ENCODE peak calls at places on chromosomes 16 and 17, in six cellular contexts. One of them, this sample, is unnamed.

GRCh38 chr17:48720263-48721008 is 1.9 kb downstream of the PRAC1 start:
- DNase-seq in psoas muscle: no peak
- DNase-seq in progenitor cell of endocrine pancreas: no peak
- DNase-seq in C1 segment of cervical spinal cord: no peak
- DNase-seq in activated CD4-positive, CD25-positive, alpha-beta regulatory T cell: no peak
- DNase-seq in MG63: no peak
- DNase-seq in this sample: no peak

GRCh38 chr16:49350265-49351103 is 23.1 kb upstream of the C16orf78 start:
- DNase-seq in psoas muscle: peak
- DNase-seq in progenitor cell of endocrine pancreas: peak
- DNase-seq in C1 segment of cervical spinal cord: no peak
- DNase-seq in activated CD4-positive, CD25-positive, alpha-beta regulatory T cell: peak
- DNase-seq in MG63: peak
- DNase-seq in this sample: no peak

GRCh38 chr17:35087731-35088646 is 24.5 kb upstream of the RFFL start:
- DNase-seq in psoas muscle: peak
- DNase-seq in progenitor cell of endocrine pancreas: peak
- DNase-seq in C1 segment of cervical spinal cord: peak
- DNase-seq in activated CD4-positive, CD25-positive, alpha-beta regulatory T cell: no peak
- DNase-seq in MG63: peak
- DNase-seq in this sample: no peak

GRCh38 chr17:74532115-74532514 is 840 bp upstream of the CD300LB start:
- DNase-seq in psoas muscle: no peak
- DNase-seq in progenitor cell of endocrine pancreas: no peak
- DNase-seq in C1 segment of cervical spinal cord: peak
- DNase-seq in activated CD4-positive, CD25-positive, alpha-beta regulatory T cell: no peak
- DNase-seq in MG63: no peak
- DNase-seq in this sample: no peak

GRCh38 chr16:23466162-23466885 is 13.3 kb upstream of the COG7 start:
- DNase-seq in psoas muscle: peak
- DNase-seq in progenitor cell of endocrine pancreas: no peak
- DNase-seq in C1 segment of cervical spinal cord: no peak
- DNase-seq in activated CD4-positive, CD25-positive, alpha-beta regulatory T cell: no peak
- DNase-seq in MG63: peak
- DNase-seq in this sample: peak

GRCh38 chr17:81057079-81057730 is 22.3 kb downstream of the BAIAP2 start:
- DNase-seq in psoas muscle: peak
- DNase-seq in progenitor cell of endocrine pancreas: no peak
- DNase-seq in C1 segment of cervical spinal cord: no peak
- DNase-seq in activated CD4-positive, CD25-positive, alpha-beta regulatory T cell: no peak
- DNase-seq in MG63: no peak
- DNase-seq in this sample: no peak

GRCh38 chr17:9928601-9929341 is 23.7 kb upstream of the RCVRN start:
- DNase-seq in psoas muscle: no peak
- DNase-seq in progenitor cell of endocrine pancreas: peak
- DNase-seq in C1 segment of cervical spinal cord: no peak
- DNase-seq in activated CD4-positive, CD25-positive, alpha-beta regulatory T cell: no peak
- DNase-seq in MG63: peak
- DNase-seq in this sample: peak

GRCh38 chr17:75773121-75773807 is 8.3 kb upstream of the GALK1 start:
- DNase-seq in psoas muscle: peak
- DNase-seq in progenitor cell of endocrine pancreas: no peak
- DNase-seq in C1 segment of cervical spinal cord: no peak
- DNase-seq in activated CD4-positive, CD25-positive, alpha-beta regulatory T cell: no peak
- DNase-seq in MG63: no peak
- DNase-seq in this sample: no peak

GRCh38 chr17:60743812-60744211 is 66.2 kb downstream of the BCAS3 start:
- DNase-seq in psoas muscle: no peak
- DNase-seq in progenitor cell of endocrine pancreas: no peak
- DNase-seq in C1 segment of cervical spinal cord: peak
- DNase-seq in activated CD4-positive, CD25-positive, alpha-beta regulatory T cell: no peak
- DNase-seq in MG63: peak
- DNase-seq in this sample: peak

GRCh38 chr17:27630607-27631408 is at the start of gene LGALS9:
- DNase-seq in psoas muscle: no peak
- DNase-seq in progenitor cell of endocrine pancreas: no peak
- DNase-seq in C1 segment of cervical spinal cord: no peak
- DNase-seq in activated CD4-positive, CD25-positive, alpha-beta regulatory T cell: no peak
- DNase-seq in MG63: peak
- DNase-seq in this sample: no peak

GRCh38 chr17:15092762-15093161 is 172.4 kb downstream of the PMP22 start:
- DNase-seq in psoas muscle: no peak
- DNase-seq in progenitor cell of endocrine pancreas: no peak
- DNase-seq in C1 segment of cervical spinal cord: no peak
- DNase-seq in activated CD4-positive, CD25-positive, alpha-beta regulatory T cell: no peak
- DNase-seq in MG63: no peak
- DNase-seq in this sample: no peak

GRCh38 chr16:47136101-47136820 is 7.5 kb downstream of the NETO2 start:
- DNase-seq in psoas muscle: no peak
- DNase-seq in progenitor cell of endocrine pancreas: no peak
- DNase-seq in C1 segment of cervical spinal cord: no peak
- DNase-seq in activated CD4-positive, CD25-positive, alpha-beta regulatory T cell: no peak
- DNase-seq in MG63: peak
- DNase-seq in this sample: no peak

GRCh38 chr16:19776147-19776546 is 58.1 kb downstream of the IQCK start:
- DNase-seq in psoas muscle: no peak
- DNase-seq in progenitor cell of endocrine pancreas: no peak
- DNase-seq in C1 segment of cervical spinal cord: no peak
- DNase-seq in activated CD4-positive, CD25-positive, alpha-beta regulatory T cell: no peak
- DNase-seq in MG63: no peak
- DNase-seq in this sample: no peak

GRCh38 chr17:79833744-79834574 is 5.3 kb downstream of the CBX4 start:
- DNase-seq in psoas muscle: no peak
- DNase-seq in progenitor cell of endocrine pancreas: no peak
- DNase-seq in C1 segment of cervical spinal cord: no peak
- DNase-seq in activated CD4-positive, CD25-positive, alpha-beta regulatory T cell: no peak
- DNase-seq in MG63: no peak
- DNase-seq in this sample: no peak

GRCh38 chr17:75814021-75814395 is 29.4 kb downstream of the UNK start:
- DNase-seq in psoas muscle: peak
- DNase-seq in progenitor cell of endocrine pancreas: no peak
- DNase-seq in C1 segment of cervical spinal cord: no peak
- DNase-seq in activated CD4-positive, CD25-positive, alpha-beta regulatory T cell: no peak
- DNase-seq in MG63: no peak
- DNase-seq in this sample: no peak

GRCh38 chr17:80795737-80796136 is 195.9 kb upstream of the CHMP6 start:
- DNase-seq in psoas muscle: peak
- DNase-seq in progenitor cell of endocrine pancreas: no peak
- DNase-seq in C1 segment of cervical spinal cord: peak
- DNase-seq in activated CD4-positive, CD25-positive, alpha-beta regulatory T cell: no peak
- DNase-seq in MG63: no peak
- DNase-seq in this sample: no peak

GRCh38 chr17:34435182-34435928 is 72.3 kb upstream of the CCL1 start:
- DNase-seq in psoas muscle: no peak
- DNase-seq in progenitor cell of endocrine pancreas: no peak
- DNase-seq in C1 segment of cervical spinal cord: no peak
- DNase-seq in activated CD4-positive, CD25-positive, alpha-beta regulatory T cell: no peak
- DNase-seq in MG63: no peak
- DNase-seq in this sample: no peak

GRCh38 chr17:38870259-38871165 is 654 bp downstream of the LASP1 start:
- DNase-seq in psoas muscle: peak
- DNase-seq in progenitor cell of endocrine pancreas: peak
- DNase-seq in C1 segment of cervical spinal cord: peak
- DNase-seq in activated CD4-positive, CD25-positive, alpha-beta regulatory T cell: peak
- DNase-seq in MG63: peak
- DNase-seq in this sample: no peak

GRCh38 chr17:81967533-81968395 is 6.8 kb upstream of the NOTUM start:
- DNase-seq in psoas muscle: peak
- DNase-seq in progenitor cell of endocrine pancreas: peak
- DNase-seq in C1 segment of cervical spinal cord: peak
- DNase-seq in activated CD4-positive, CD25-positive, alpha-beta regulatory T cell: peak
- DNase-seq in MG63: no peak
- DNase-seq in this sample: no peak

GRCh38 chr16:2470603-2471015 is 488 bp upstream of the NTN3 start:
- DNase-seq in psoas muscle: no peak
- DNase-seq in progenitor cell of endocrine pancreas: no peak
- DNase-seq in C1 segment of cervical spinal cord: no peak
- DNase-seq in activated CD4-positive, CD25-positive, alpha-beta regulatory T cell: no peak
- DNase-seq in MG63: no peak
- DNase-seq in this sample: no peak

GRCh38 chr16:55294947-55295346 is 29.1 kb upstream of the IRX6 start:
- DNase-seq in psoas muscle: peak
- DNase-seq in progenitor cell of endocrine pancreas: no peak
- DNase-seq in C1 segment of cervical spinal cord: no peak
- DNase-seq in activated CD4-positive, CD25-positive, alpha-beta regulatory T cell: no peak
- DNase-seq in MG63: peak
- DNase-seq in this sample: no peak

GRCh38 chr16:85422374-85423185 is 190.5 kb upstream of the GSE1 start:
- DNase-seq in psoas muscle: peak
- DNase-seq in progenitor cell of endocrine pancreas: peak
- DNase-seq in C1 segment of cervical spinal cord: no peak
- DNase-seq in activated CD4-positive, CD25-positive, alpha-beta regulatory T cell: no peak
- DNase-seq in MG63: no peak
- DNase-seq in this sample: no peak

GRCh38 chr16:87086156-87086555 is 231.0 kb downstream of the C16orf95 start:
- DNase-seq in psoas muscle: no peak
- DNase-seq in progenitor cell of endocrine pancreas: no peak
- DNase-seq in C1 segment of cervical spinal cord: no peak
- DNase-seq in activated CD4-positive, CD25-positive, alpha-beta regulatory T cell: no peak
- DNase-seq in MG63: peak
- DNase-seq in this sample: no peak

GRCh38 chr17:73210002-73210678 is 17.3 kb downstream of the COG1 start:
- DNase-seq in psoas muscle: no peak
- DNase-seq in progenitor cell of endocrine pancreas: no peak
- DNase-seq in C1 segment of cervical spinal cord: no peak
- DNase-seq in activated CD4-positive, CD25-positive, alpha-beta regulatory T cell: no peak
- DNase-seq in MG63: no peak
- DNase-seq in this sample: no peak

GRCh38 chr16:20799599-20799998 is 6.7 kb downstream of the ERI2 start:
- DNase-seq in psoas muscle: no peak
- DNase-seq in progenitor cell of endocrine pancreas: no peak
- DNase-seq in C1 segment of cervical spinal cord: no peak
- DNase-seq in activated CD4-positive, CD25-positive, alpha-beta regulatory T cell: no peak
- DNase-seq in MG63: no peak
- DNase-seq in this sample: no peak

GRCh38 chr16:80265624-80266306 is 275.0 kb upstream of the DYNLRB2 start:
- DNase-seq in psoas muscle: no peak
- DNase-seq in progenitor cell of endocrine pancreas: no peak
- DNase-seq in C1 segment of cervical spinal cord: no peak
- DNase-seq in activated CD4-positive, CD25-positive, alpha-beta regulatory T cell: no peak
- DNase-seq in MG63: no peak
- DNase-seq in this sample: no peak

GRCh38 chr17:52470553-52470952 is 312.0 kb upstream of the CA10 start:
- DNase-seq in psoas muscle: no peak
- DNase-seq in progenitor cell of endocrine pancreas: no peak
- DNase-seq in C1 segment of cervical spinal cord: no peak
- DNase-seq in activated CD4-positive, CD25-positive, alpha-beta regulatory T cell: no peak
- DNase-seq in MG63: no peak
- DNase-seq in this sample: no peak

GRCh38 chr16:23858496-23859062 is 22.8 kb downstream of the PRKCB start:
- DNase-seq in psoas muscle: no peak
- DNase-seq in progenitor cell of endocrine pancreas: no peak
- DNase-seq in C1 segment of cervical spinal cord: no peak
- DNase-seq in activated CD4-positive, CD25-positive, alpha-beta regulatory T cell: no peak
- DNase-seq in MG63: no peak
- DNase-seq in this sample: no peak

GRCh38 chr17:29778936-29779811 is 150.9 kb downstream of the SSH2 start:
- DNase-seq in psoas muscle: peak
- DNase-seq in progenitor cell of endocrine pancreas: peak
- DNase-seq in C1 segment of cervical spinal cord: peak
- DNase-seq in activated CD4-positive, CD25-positive, alpha-beta regulatory T cell: peak
- DNase-seq in MG63: peak
- DNase-seq in this sample: no peak

GRCh38 chr17:38616361-38616760 is 10.6 kb upstream of the SRCIN1 start:
- DNase-seq in psoas muscle: no peak
- DNase-seq in progenitor cell of endocrine pancreas: no peak
- DNase-seq in C1 segment of cervical spinal cord: no peak
- DNase-seq in activated CD4-positive, CD25-positive, alpha-beta regulatory T cell: no peak
- DNase-seq in MG63: no peak
- DNase-seq in this sample: no peak

GRCh38 chr16:61007694-61008093 is 1028.5 kb downstream of the CDH8 start:
- DNase-seq in psoas muscle: no peak
- DNase-seq in progenitor cell of endocrine pancreas: no peak
- DNase-seq in C1 segment of cervical spinal cord: no peak
- DNase-seq in activated CD4-positive, CD25-positive, alpha-beta regulatory T cell: no peak
- DNase-seq in MG63: no peak
- DNase-seq in this sample: no peak

GRCh38 chr16:16096161-16096857 is 127.0 kb downstream of the ABCC6 start:
- DNase-seq in psoas muscle: no peak
- DNase-seq in progenitor cell of endocrine pancreas: no peak
- DNase-seq in C1 segment of cervical spinal cord: peak
- DNase-seq in activated CD4-positive, CD25-positive, alpha-beta regulatory T cell: no peak
- DNase-seq in MG63: no peak
- DNase-seq in this sample: peak

GRCh38 chr16:66408181-66409048 is 18.7 kb upstream of the BEAN1 start:
- DNase-seq in psoas muscle: no peak
- DNase-seq in progenitor cell of endocrine pancreas: no peak
- DNase-seq in C1 segment of cervical spinal cord: no peak
- DNase-seq in activated CD4-positive, CD25-positive, alpha-beta regulatory T cell: no peak
- DNase-seq in MG63: peak
- DNase-seq in this sample: peak

GRCh38 chr17:56832446-56832845 is 1.3 kb downstream of the C17orf67 start:
- DNase-seq in psoas muscle: no peak
- DNase-seq in progenitor cell of endocrine pancreas: no peak
- DNase-seq in C1 segment of cervical spinal cord: no peak
- DNase-seq in activated CD4-positive, CD25-positive, alpha-beta regulatory T cell: no peak
- DNase-seq in MG63: no peak
- DNase-seq in this sample: no peak

GRCh38 chr16:87053016-87053982 is 263.9 kb downstream of the C16orf95 start:
- DNase-seq in psoas muscle: no peak
- DNase-seq in progenitor cell of endocrine pancreas: no peak
- DNase-seq in C1 segment of cervical spinal cord: no peak
- DNase-seq in activated CD4-positive, CD25-positive, alpha-beta regulatory T cell: no peak
- DNase-seq in MG63: no peak
- DNase-seq in this sample: no peak

GRCh38 chr16:19210175-19210924 is 42.3 kb downstream of the SYT17 start:
- DNase-seq in psoas muscle: no peak
- DNase-seq in progenitor cell of endocrine pancreas: no peak
- DNase-seq in C1 segment of cervical spinal cord: no peak
- DNase-seq in activated CD4-positive, CD25-positive, alpha-beta regulatory T cell: no peak
- DNase-seq in MG63: peak
- DNase-seq in this sample: peak

GRCh38 chr17:29190039-29190438 is 9.8 kb upstream of the MYO18A start:
- DNase-seq in psoas muscle: no peak
- DNase-seq in progenitor cell of endocrine pancreas: no peak
- DNase-seq in C1 segment of cervical spinal cord: no peak
- DNase-seq in activated CD4-positive, CD25-positive, alpha-beta regulatory T cell: no peak
- DNase-seq in MG63: no peak
- DNase-seq in this sample: no peak